ENCODE peak calls at places on chromosomes 1 and 21, in ten cellular contexts. One of them, this sample, is unnamed.

GRCh38 chr21:27648560-27648959 is 681.7 kb upstream of the ADAMTS5 start:
- DNase-seq in HepG2: no peak
- DNase-seq in H54: peak; percentile 15
- DNase-seq in A549: no peak
- DNase-seq in adrenal gland: no peak
- DNase-seq in lower leg skin: no peak
- DNase-seq in IMR-90: peak; percentile 90
- DNase-seq in GM12892: no peak
- DNase-seq in stomach: no peak
- DNase-seq in K562: no peak
- DNase-seq in this sample: no peak

GRCh38 chr1:15152318-15153183 is 996 bp upstream of the TMEM51 start:
- DNase-seq in HepG2: peak; percentile 88
- DNase-seq in H54: peak; percentile 65
- DNase-seq in A549: peak; percentile 89
- DNase-seq in adrenal gland: peak; percentile 94
- DNase-seq in lower leg skin: peak; percentile 70
- DNase-seq in IMR-90: peak; percentile 91
- DNase-seq in GM12892: no peak
- DNase-seq in stomach: peak; percentile 92
- DNase-seq in K562: peak; percentile 68
- DNase-seq in this sample: peak; percentile 92

GRCh38 chr1:156471496-156472490 is 28.8 kb downstream of the MEF2D start:
- DNase-seq in HepG2: peak; percentile 97
- DNase-seq in H54: no peak
- DNase-seq in A549: peak; percentile 50
- DNase-seq in adrenal gland: peak; percentile 82
- DNase-seq in lower leg skin: no peak
- DNase-seq in IMR-90: no peak
- DNase-seq in GM12892: no peak
- DNase-seq in stomach: peak; percentile 98
- DNase-seq in K562: no peak
- DNase-seq in this sample: peak; percentile 80

GRCh38 chr1:7482772-7483495 is 288.2 kb upstream of the VAMP3 start:
- DNase-seq in HepG2: no peak
- DNase-seq in H54: no peak
- DNase-seq in A549: no peak
- DNase-seq in adrenal gland: no peak
- DNase-seq in lower leg skin: no peak
- DNase-seq in IMR-90: no peak
- DNase-seq in GM12892: no peak
- DNase-seq in stomach: no peak
- DNase-seq in K562: no peak
- DNase-seq in this sample: no peak

GRCh38 chr1:53738205-53739108 is 507 bp downstream of the GLIS1 start:
- DNase-seq in HepG2: no peak
- DNase-seq in H54: no peak
- DNase-seq in A549: no peak
- DNase-seq in adrenal gland: no peak
- DNase-seq in lower leg skin: no peak
- DNase-seq in IMR-90: no peak
- DNase-seq in GM12892: no peak
- DNase-seq in stomach: no peak
- DNase-seq in K562: no peak
- DNase-seq in this sample: peak; percentile 55

GRCh38 chr21:45466330-45467220 is 61.6 kb downstream of the COL18A1 start:
- DNase-seq in HepG2: no peak
- DNase-seq in H54: no peak
- DNase-seq in A549: no peak
- DNase-seq in adrenal gland: no peak
- DNase-seq in lower leg skin: no peak
- DNase-seq in IMR-90: no peak
- DNase-seq in GM12892: no peak
- DNase-seq in stomach: no peak
- DNase-seq in K562: no peak
- DNase-seq in this sample: no peak

GRCh38 chr1:204923209-204923608 is 52.5 kb downstream of the NFASC start:
- DNase-seq in HepG2: no peak
- DNase-seq in H54: no peak
- DNase-seq in A549: no peak
- DNase-seq in adrenal gland: no peak
- DNase-seq in lower leg skin: no peak
- DNase-seq in IMR-90: no peak
- DNase-seq in GM12892: no peak
- DNase-seq in stomach: no peak
- DNase-seq in K562: no peak
- DNase-seq in this sample: no peak

GRCh38 chr21:16215193-16215592 is 485.4 kb downstream of the USP25 start:
- DNase-seq in HepG2: no peak
- DNase-seq in H54: no peak
- DNase-seq in A549: no peak
- DNase-seq in adrenal gland: no peak
- DNase-seq in lower leg skin: no peak
- DNase-seq in IMR-90: no peak
- DNase-seq in GM12892: no peak
- DNase-seq in stomach: no peak
- DNase-seq in K562: no peak
- DNase-seq in this sample: no peak

GRCh38 chr21:31945576-31945975 is 72.8 kb downstream of the HUNK start:
- DNase-seq in HepG2: no peak
- DNase-seq in H54: no peak
- DNase-seq in A549: no peak
- DNase-seq in adrenal gland: no peak
- DNase-seq in lower leg skin: no peak
- DNase-seq in IMR-90: peak; percentile 97
- DNase-seq in GM12892: no peak
- DNase-seq in stomach: no peak
- DNase-seq in K562: no peak
- DNase-seq in this sample: no peak

GRCh38 chr1:58964880-58965279 is 181.0 kb upstream of the JUN start:
- DNase-seq in HepG2: peak; percentile 51
- DNase-seq in H54: no peak
- DNase-seq in A549: no peak
- DNase-seq in adrenal gland: peak; percentile 29
- DNase-seq in lower leg skin: no peak
- DNase-seq in IMR-90: peak; percentile 40
- DNase-seq in GM12892: no peak
- DNase-seq in stomach: peak; percentile 52
- DNase-seq in K562: no peak
- DNase-seq in this sample: no peak

GRCh38 chr1:151832318-151832984 is 849 bp upstream of the RORC start:
- DNase-seq in HepG2: peak; percentile 70
- DNase-seq in H54: no peak
- DNase-seq in A549: peak; percentile 38
- DNase-seq in adrenal gland: peak; percentile 90
- DNase-seq in lower leg skin: peak; percentile 73
- DNase-seq in IMR-90: peak; percentile 41
- DNase-seq in GM12892: no peak
- DNase-seq in stomach: peak; percentile 98
- DNase-seq in K562: no peak
- DNase-seq in this sample: peak; percentile 90

GRCh38 chr1:214588963-214589597 is 13.9 kb upstream of the CENPF start:
- DNase-seq in HepG2: no peak
- DNase-seq in H54: no peak
- DNase-seq in A549: no peak
- DNase-seq in adrenal gland: peak; percentile 37
- DNase-seq in lower leg skin: no peak
- DNase-seq in IMR-90: peak; percentile 38
- DNase-seq in GM12892: no peak
- DNase-seq in stomach: no peak
- DNase-seq in K562: no peak
- DNase-seq in this sample: no peak

GRCh38 chr1:202247837-202248795 is 54.5 kb downstream of the LGR6 start:
- DNase-seq in HepG2: no peak
- DNase-seq in H54: no peak
- DNase-seq in A549: no peak
- DNase-seq in adrenal gland: no peak
- DNase-seq in lower leg skin: no peak
- DNase-seq in IMR-90: no peak
- DNase-seq in GM12892: no peak
- DNase-seq in stomach: no peak
- DNase-seq in K562: no peak
- DNase-seq in this sample: no peak

GRCh38 chr1:11690669-11691301 is 725 bp upstream of the DRAXIN start:
- DNase-seq in HepG2: peak; percentile 18
- DNase-seq in H54: no peak
- DNase-seq in A549: no peak
- DNase-seq in adrenal gland: no peak
- DNase-seq in lower leg skin: no peak
- DNase-seq in IMR-90: no peak
- DNase-seq in GM12892: no peak
- DNase-seq in stomach: no peak
- DNase-seq in K562: peak; percentile 59
- DNase-seq in this sample: no peak

GRCh38 chr1:229136817-229137216 is 134.1 kb upstream of the RAB4A start:
- DNase-seq in HepG2: no peak
- DNase-seq in H54: no peak
- DNase-seq in A549: no peak
- DNase-seq in adrenal gland: no peak
- DNase-seq in lower leg skin: no peak
- DNase-seq in IMR-90: no peak
- DNase-seq in GM12892: no peak
- DNase-seq in stomach: no peak
- DNase-seq in K562: no peak
- DNase-seq in this sample: no peak

GRCh38 chr1:248805905-248806304 is 19.8 kb downstream of the SH3BP5L start:
- DNase-seq in HepG2: no peak
- DNase-seq in H54: no peak
- DNase-seq in A549: no peak
- DNase-seq in adrenal gland: no peak
- DNase-seq in lower leg skin: no peak
- DNase-seq in IMR-90: no peak
- DNase-seq in GM12892: no peak
- DNase-seq in stomach: no peak
- DNase-seq in K562: no peak
- DNase-seq in this sample: no peak

DNA sequence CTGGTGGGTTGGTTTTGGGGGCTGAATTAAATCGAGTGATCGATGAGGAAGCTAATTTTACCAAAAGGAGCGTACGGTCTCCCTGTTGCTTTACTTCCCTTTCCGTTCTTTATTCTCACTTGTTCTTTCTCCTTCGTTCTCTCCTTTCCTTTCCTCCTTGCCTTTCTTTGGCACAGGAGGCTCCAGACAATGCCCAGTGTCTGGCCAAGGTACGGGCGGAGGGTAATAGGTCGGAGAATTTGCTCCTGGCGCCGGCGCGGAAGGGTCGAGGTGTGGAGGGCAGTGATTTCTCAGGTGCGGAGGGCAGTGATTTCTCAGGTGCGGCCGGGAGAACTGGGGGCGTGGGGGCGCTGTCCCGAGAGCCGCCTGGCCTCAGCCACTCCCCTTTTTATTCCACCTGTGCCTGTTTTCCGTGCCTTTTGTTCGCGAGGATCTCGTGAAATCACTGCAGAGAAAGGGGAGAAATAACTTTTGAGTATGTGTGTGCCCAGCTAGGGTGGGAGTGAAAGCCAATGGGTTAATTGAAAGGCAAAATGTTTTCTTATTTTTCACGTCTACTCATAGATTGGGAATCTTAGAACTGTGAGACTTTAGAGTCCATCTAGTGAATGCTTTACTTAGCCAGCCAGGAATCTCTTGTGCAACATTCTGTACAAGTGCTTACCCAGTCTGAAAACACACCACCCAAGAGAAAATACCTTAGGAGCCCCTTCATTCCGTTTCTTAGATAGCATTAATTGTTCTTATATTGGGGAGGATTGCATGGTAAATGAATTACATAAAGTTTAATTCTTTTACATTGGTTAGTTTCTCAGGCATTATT is 1.3 kb downstream of the FNBP1L start:
- DNase-seq in HepG2: peak; percentile 12
- DNase-seq in H54: no peak
- DNase-seq in A549: peak; percentile 27
- DNase-seq in adrenal gland: no peak
- DNase-seq in lower leg skin: no peak
- DNase-seq in IMR-90: peak; percentile 65
- DNase-seq in GM12892: no peak
- DNase-seq in stomach: peak; percentile 56
- DNase-seq in K562: no peak
- DNase-seq in this sample: peak; percentile 84
- TF ChIP-seq POLR2A in HepG2: no peak
- TF ChIP-seq POLR2A in H54: no peak
- TF ChIP-seq POLR2A in A549: no peak
- TF ChIP-seq POLR2A in adrenal gland: no peak
- TF ChIP-seq POLR2A in lower leg skin: no peak
- TF ChIP-seq POLR2A in IMR-90: no peak
- TF ChIP-seq POLR2A in GM12892: no peak
- TF ChIP-seq POLR2A in stomach: no peak
- TF ChIP-seq POLR2A in K562: no peak
- TF ChIP-seq POLR2A in this sample: peak; percentile 53

GRCh38 chr1:47192458-47193384 is 2.9 kb upstream of the PDZK1IP1 start:
- DNase-seq in HepG2: peak; percentile 91
- DNase-seq in H54: peak; percentile 38
- DNase-seq in A549: peak; percentile 62
- DNase-seq in adrenal gland: peak; percentile 78
- DNase-seq in lower leg skin: peak; percentile 67
- DNase-seq in IMR-90: peak; percentile 53
- DNase-seq in GM12892: peak; percentile 52
- DNase-seq in stomach: peak; percentile 83
- DNase-seq in K562: peak; percentile 88
- DNase-seq in this sample: peak; percentile 88
- TF ChIP-seq POLR2A in HepG2: peak; percentile 76
- TF ChIP-seq POLR2A in H54: no peak
- TF ChIP-seq POLR2A in A549: no peak
- TF ChIP-seq POLR2A in adrenal gland: no peak
- TF ChIP-seq POLR2A in lower leg skin: no peak
- TF ChIP-seq POLR2A in IMR-90: no peak
- TF ChIP-seq POLR2A in GM12892: no peak
- TF ChIP-seq POLR2A in stomach: no peak
- TF ChIP-seq POLR2A in K562: no peak
- TF ChIP-seq POLR2A in this sample: no peak

DNA sequence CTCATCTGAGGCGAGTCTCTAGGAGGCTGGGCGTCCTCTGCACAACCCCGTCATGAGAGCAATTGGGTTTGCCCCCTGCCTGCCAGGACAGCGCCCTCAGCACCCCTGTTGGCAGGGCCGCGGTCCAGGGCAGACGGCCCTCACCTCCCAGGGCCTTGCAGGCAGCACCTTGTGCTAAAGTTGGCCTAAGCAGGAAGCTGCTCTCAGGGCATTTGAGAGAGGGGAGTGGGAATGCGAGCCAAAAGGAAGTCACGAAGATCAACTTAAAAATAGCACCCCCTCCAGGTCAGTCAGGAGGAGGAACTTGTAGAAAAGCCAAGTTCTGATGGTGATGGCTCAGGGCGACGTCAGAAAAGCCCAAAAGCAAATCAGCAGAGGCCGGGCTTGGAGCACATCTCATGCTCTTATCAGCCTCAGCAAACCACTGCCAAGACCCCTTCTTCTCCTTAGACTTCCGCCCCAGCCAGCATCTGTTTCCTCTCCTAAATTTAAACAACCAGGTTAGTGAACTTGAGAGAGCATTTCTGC is 12.6 kb upstream of the ADORA3 start:
- DNase-seq in HepG2: no peak
- DNase-seq in H54: no peak
- DNase-seq in A549: no peak
- DNase-seq in adrenal gland: peak; percentile 73
- DNase-seq in lower leg skin: peak; percentile 39
- DNase-seq in IMR-90: peak; percentile 82
- DNase-seq in GM12892: no peak
- DNase-seq in stomach: peak; percentile 29
- DNase-seq in K562: peak; percentile 48
- DNase-seq in this sample: peak; percentile 62
- TF ChIP-seq POLR2A in HepG2: no peak
- TF ChIP-seq POLR2A in H54: no peak
- TF ChIP-seq POLR2A in A549: no peak
- TF ChIP-seq POLR2A in adrenal gland: no peak
- TF ChIP-seq POLR2A in lower leg skin: no peak
- TF ChIP-seq POLR2A in IMR-90: no peak
- TF ChIP-seq POLR2A in GM12892: no peak
- TF ChIP-seq POLR2A in stomach: no peak
- TF ChIP-seq POLR2A in K562: no peak
- TF ChIP-seq POLR2A in this sample: no peak

GRCh38 chr1:27342778-27343638 is 1.2 kb downstream of the SYTL1 start:
- DNase-seq in HepG2: peak; percentile 52
- DNase-seq in H54: no peak
- DNase-seq in A549: no peak
- DNase-seq in adrenal gland: no peak
- DNase-seq in lower leg skin: no peak
- DNase-seq in IMR-90: no peak
- DNase-seq in GM12892: no peak
- DNase-seq in stomach: peak; percentile 81
- DNase-seq in K562: peak; percentile 64
- DNase-seq in this sample: peak; percentile 90
- TF ChIP-seq POLR2A in HepG2: peak; percentile 51
- TF ChIP-seq POLR2A in H54: no peak
- TF ChIP-seq POLR2A in A549: no peak
- TF ChIP-seq POLR2A in adrenal gland: no peak
- TF ChIP-seq POLR2A in lower leg skin: no peak
- TF ChIP-seq POLR2A in IMR-90: no peak
- TF ChIP-seq POLR2A in GM12892: peak; percentile 51
- TF ChIP-seq POLR2A in stomach: no peak
- TF ChIP-seq POLR2A in K562: no peak
- TF ChIP-seq POLR2A in this sample: no peak